ENCODE peak calls at places on chromosomes 7 and 10, in six cellular contexts. One of them, this sample, is unnamed.

GRCh38 chr10:117260094-117260493 is 19.2 kb downstream of the SLC18A2 start:
- DNase-seq in K562: no peak
- DNase-seq in upper lobe of left lung: no peak
- DNase-seq in stomach: no peak
- DNase-seq in A549: no peak
- DNase-seq in transverse colon: no peak
- DNase-seq in this sample: no peak

GRCh38 chr10:14820775-14821154 is 17.1 kb downstream of the CDNF start:
- DNase-seq in K562: peak; percentile 41
- DNase-seq in upper lobe of left lung: no peak
- DNase-seq in stomach: no peak
- DNase-seq in A549: peak; percentile 38
- DNase-seq in transverse colon: no peak
- DNase-seq in this sample: no peak

GRCh38 chr10:118031351-118032075 is 15.2 kb downstream of the RAB11FIP2 start:
- DNase-seq in K562: no peak
- DNase-seq in upper lobe of left lung: no peak
- DNase-seq in stomach: no peak
- DNase-seq in A549: no peak
- DNase-seq in transverse colon: no peak
- DNase-seq in this sample: no peak

GRCh38 chr10:80491251-80492102 is 37.4 kb downstream of the TSPAN14 start:
- DNase-seq in K562: no peak
- DNase-seq in upper lobe of left lung: no peak
- DNase-seq in stomach: peak; percentile 24
- DNase-seq in A549: no peak
- DNase-seq in transverse colon: no peak
- DNase-seq in this sample: no peak

GRCh38 chr10:17134737-17135260 is 5.2 kb upstream of the CUBN start:
- DNase-seq in K562: no peak
- DNase-seq in upper lobe of left lung: no peak
- DNase-seq in stomach: no peak
- DNase-seq in A549: no peak
- DNase-seq in transverse colon: no peak
- DNase-seq in this sample: no peak

GRCh38 chr7:132078891-132079735 is 497.2 kb downstream of the PLXNA4 start:
- DNase-seq in K562: no peak
- DNase-seq in upper lobe of left lung: no peak
- DNase-seq in stomach: no peak
- DNase-seq in A549: no peak
- DNase-seq in transverse colon: no peak
- DNase-seq in this sample: no peak

GRCh38 chr10:120486671-120487205 is 29.7 kb downstream of the PLPP4 start:
- DNase-seq in K562: no peak
- DNase-seq in upper lobe of left lung: no peak
- DNase-seq in stomach: no peak
- DNase-seq in A549: no peak
- DNase-seq in transverse colon: no peak
- DNase-seq in this sample: no peak

GRCh38 chr7:91239171-91239604 is 25.0 kb upstream of the FZD1 start:
- DNase-seq in K562: no peak
- DNase-seq in upper lobe of left lung: no peak
- DNase-seq in stomach: no peak
- DNase-seq in A549: no peak
- DNase-seq in transverse colon: no peak
- DNase-seq in this sample: no peak

GRCh38 chr10:111360260-111360925 is 283.6 kb downstream of the ADRA2A start:
- DNase-seq in K562: peak; percentile 3
- DNase-seq in upper lobe of left lung: no peak
- DNase-seq in stomach: peak; percentile 51
- DNase-seq in A549: no peak
- DNase-seq in transverse colon: peak; percentile 30
- DNase-seq in this sample: peak; percentile 27

GRCh38 chr7:95267754-95268153 is 56.6 kb downstream of the PON1 start:
- DNase-seq in K562: no peak
- DNase-seq in upper lobe of left lung: no peak
- DNase-seq in stomach: no peak
- DNase-seq in A549: no peak
- DNase-seq in transverse colon: no peak
- DNase-seq in this sample: no peak

GRCh38 chr10:75103881-75104686 is 7.4 kb upstream of the SAMD8 start:
- DNase-seq in K562: peak; percentile 49
- DNase-seq in upper lobe of left lung: peak; percentile 17
- DNase-seq in stomach: no peak
- DNase-seq in A549: no peak
- DNase-seq in transverse colon: no peak
- DNase-seq in this sample: no peak

GRCh38 chr10:123377883-123378282 is 223.7 kb downstream of the BUB3 start:
- DNase-seq in K562: no peak
- DNase-seq in upper lobe of left lung: no peak
- DNase-seq in stomach: no peak
- DNase-seq in A549: no peak
- DNase-seq in transverse colon: no peak
- DNase-seq in this sample: no peak

GRCh38 chr10:31147220-31147608 is 115.5 kb upstream of the ZNF438 start:
- DNase-seq in K562: no peak
- DNase-seq in upper lobe of left lung: no peak
- DNase-seq in stomach: no peak
- DNase-seq in A549: peak; percentile 15
- DNase-seq in transverse colon: no peak
- DNase-seq in this sample: no peak

GRCh38 chr7:101927389-101928306 is 110.2 kb downstream of the CUX1 start:
- DNase-seq in K562: no peak
- DNase-seq in upper lobe of left lung: peak; percentile 60
- DNase-seq in stomach: no peak
- DNase-seq in A549: no peak
- DNase-seq in transverse colon: no peak
- DNase-seq in this sample: no peak

GRCh38 chr7:95089916-95090315 is 182.5 kb downstream of the PPP1R9A start:
- DNase-seq in K562: no peak
- DNase-seq in upper lobe of left lung: no peak
- DNase-seq in stomach: no peak
- DNase-seq in A549: no peak
- DNase-seq in transverse colon: no peak
- DNase-seq in this sample: no peak

GRCh38 chr10:70376436-70377378 is 5.7 kb downstream of the LRRC20 start:
- DNase-seq in K562: no peak
- DNase-seq in upper lobe of left lung: no peak
- DNase-seq in stomach: no peak
- DNase-seq in A549: no peak
- DNase-seq in transverse colon: no peak
- DNase-seq in this sample: no peak

GRCh38 chr7:78702770-78703169 is 750.7 kb downstream of the MAGI2 start:
- DNase-seq in K562: no peak
- DNase-seq in upper lobe of left lung: no peak
- DNase-seq in stomach: no peak
- DNase-seq in A549: no peak
- DNase-seq in transverse colon: no peak
- DNase-seq in this sample: no peak

DNA sequence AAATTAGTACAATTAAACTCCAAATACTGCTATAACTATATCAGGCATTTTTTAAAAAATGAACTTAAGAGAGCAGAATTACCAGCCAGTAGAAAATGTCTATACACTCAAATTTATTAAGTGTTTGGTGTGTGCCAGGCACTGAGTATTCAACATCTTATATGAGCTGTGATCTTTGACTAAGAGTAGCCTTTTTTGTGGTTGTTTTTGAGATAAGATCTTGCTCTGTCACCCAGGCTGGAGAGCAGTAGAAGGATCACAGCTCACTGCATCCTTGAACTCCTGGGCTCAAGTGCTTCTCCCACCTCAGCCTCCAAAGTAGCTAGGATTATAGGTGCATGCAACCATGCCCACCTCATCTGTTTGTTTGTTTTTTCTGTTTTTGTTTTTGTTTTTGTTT is 102.5 kb upstream of the CELF2 start:
- DNase-seq in K562: no peak
- DNase-seq in upper lobe of left lung: no peak
- DNase-seq in stomach: no peak
- DNase-seq in A549: no peak
- DNase-seq in transverse colon: no peak
- DNase-seq in this sample: no peak
- TF ChIP-seq EP300 in K562: no peak
- TF ChIP-seq EP300 in upper lobe of left lung: no peak
- TF ChIP-seq EP300 in stomach: no peak
- TF ChIP-seq EP300 in A549: no peak
- TF ChIP-seq EP300 in transverse colon: no peak
- TF ChIP-seq EP300 in this sample: no peak

GRCh38 chr10:18687195-18687594 is 28.0 kb downstream of the ARL5B start:
- DNase-seq in K562: no peak
- DNase-seq in upper lobe of left lung: no peak
- DNase-seq in stomach: no peak
- DNase-seq in A549: no peak
- DNase-seq in transverse colon: no peak
- DNase-seq in this sample: no peak

GRCh38 chr10:18684416-18684815 is 25.2 kb downstream of the ARL5B start:
- DNase-seq in K562: no peak
- DNase-seq in upper lobe of left lung: no peak
- DNase-seq in stomach: no peak
- DNase-seq in A549: no peak
- DNase-seq in transverse colon: no peak
- DNase-seq in this sample: no peak

GRCh38 chr10:18684953-18685352 is 25.7 kb downstream of the ARL5B start:
- DNase-seq in K562: no peak
- DNase-seq in upper lobe of left lung: no peak
- DNase-seq in stomach: no peak
- DNase-seq in A549: no peak
- DNase-seq in transverse colon: no peak
- DNase-seq in this sample: no peak

GRCh38 chr10:18683427-18683826 is 24.2 kb downstream of the ARL5B start:
- DNase-seq in K562: no peak
- DNase-seq in upper lobe of left lung: no peak
- DNase-seq in stomach: no peak
- DNase-seq in A549: no peak
- DNase-seq in transverse colon: no peak
- DNase-seq in this sample: no peak

DNA sequence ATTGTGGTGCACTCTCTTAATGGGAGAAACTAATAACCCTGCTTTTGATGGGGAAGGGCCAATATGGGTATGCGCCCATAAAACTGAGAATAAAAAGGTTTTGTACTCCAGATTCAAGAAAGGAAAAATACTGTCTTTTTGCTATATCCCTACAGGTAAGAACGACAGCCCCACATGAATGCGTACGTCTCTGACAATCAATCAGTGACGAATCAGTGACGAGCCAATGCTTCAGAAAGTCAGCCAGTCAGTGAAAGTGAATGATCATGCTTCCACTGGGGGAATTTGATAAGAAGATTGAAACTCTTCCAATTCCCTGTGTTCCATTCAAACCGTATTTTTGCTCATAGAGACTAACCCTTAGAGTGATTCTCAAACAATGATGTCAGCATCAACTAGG is 26.3 kb downstream of the ARL5B start:
- DNase-seq in K562: no peak
- DNase-seq in upper lobe of left lung: no peak
- DNase-seq in stomach: no peak
- DNase-seq in A549: no peak
- DNase-seq in transverse colon: no peak
- DNase-seq in this sample: no peak
- TF ChIP-seq EP300 in K562: no peak
- TF ChIP-seq EP300 in upper lobe of left lung: no peak
- TF ChIP-seq EP300 in stomach: no peak
- TF ChIP-seq EP300 in A549: no peak
- TF ChIP-seq EP300 in transverse colon: no peak
- TF ChIP-seq EP300 in this sample: no peak

DNA sequence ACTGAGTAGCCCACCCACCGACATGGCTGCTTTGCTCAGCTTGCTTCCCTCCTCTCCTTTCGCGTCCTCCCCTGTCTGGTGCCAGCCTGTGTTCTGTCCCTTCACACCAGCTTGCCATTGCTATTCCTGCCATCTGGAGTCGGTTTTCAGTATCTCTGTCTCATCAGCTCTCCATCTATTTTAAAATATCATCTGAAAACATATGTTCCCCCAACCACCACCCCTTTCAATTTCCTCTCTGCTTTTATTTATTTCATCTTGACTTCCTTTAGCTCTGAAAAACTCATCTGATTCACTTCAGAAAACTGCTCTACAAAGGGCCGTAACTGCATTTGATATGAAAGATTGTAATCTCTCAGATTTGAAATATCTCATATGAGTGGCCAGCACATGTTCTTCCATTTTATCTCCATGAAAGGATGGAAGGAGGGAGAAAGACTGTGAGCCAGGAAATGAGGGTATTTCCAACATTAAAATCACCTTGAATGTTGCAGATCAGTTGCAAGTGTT is 202.2 kb upstream of the NEBL start:
- DNase-seq in K562: no peak
- DNase-seq in upper lobe of left lung: no peak
- DNase-seq in stomach: no peak
- DNase-seq in A549: no peak
- DNase-seq in transverse colon: no peak
- DNase-seq in this sample: no peak
- TF ChIP-seq EP300 in K562: no peak
- TF ChIP-seq EP300 in upper lobe of left lung: no peak
- TF ChIP-seq EP300 in stomach: no peak
- TF ChIP-seq EP300 in A549: no peak
- TF ChIP-seq EP300 in transverse colon: no peak
- TF ChIP-seq EP300 in this sample: no peak

DNA sequence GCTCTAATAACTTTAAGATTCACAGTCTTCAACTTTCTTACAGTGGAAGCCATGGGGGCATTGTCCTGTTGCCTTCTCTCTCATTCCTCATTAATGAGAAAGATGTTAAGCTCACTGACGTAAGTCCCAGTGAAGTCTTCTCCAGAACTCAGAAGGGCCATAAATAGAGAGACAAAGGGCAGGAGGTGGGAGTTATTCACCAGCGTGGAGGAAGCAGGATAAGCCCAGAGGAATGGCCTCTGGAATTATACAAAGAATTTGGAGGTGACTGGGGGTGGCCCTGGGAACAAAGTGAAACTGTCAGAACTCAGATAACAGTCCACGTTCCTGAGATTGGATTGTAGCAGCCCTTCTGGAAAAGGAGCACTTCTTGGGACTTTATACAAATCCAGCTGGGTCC is 52.4 kb downstream of the SORBS1 start:
- DNase-seq in K562: no peak
- DNase-seq in upper lobe of left lung: no peak
- DNase-seq in stomach: no peak
- DNase-seq in A549: no peak
- DNase-seq in transverse colon: no peak
- DNase-seq in this sample: no peak
- TF ChIP-seq EP300 in K562: no peak
- TF ChIP-seq EP300 in upper lobe of left lung: no peak
- TF ChIP-seq EP300 in stomach: peak; percentile 30
- TF ChIP-seq EP300 in A549: no peak
- TF ChIP-seq EP300 in transverse colon: peak; percentile 50
- TF ChIP-seq EP300 in this sample: no peak